ENCODE peak calls at places on chromosomes 1 and 21, in six cellular contexts. O is hippocampal formation, B is head of caudate nucleus, U is M059J, K is kidney glomerular epithelial cell, V is smooth muscle cell of the brain vasculature. M is an unnamed sample.

GRCh38 chr1:16124377-16125087 is 31.3 kb downstream of the EPHA2 start:
- DNase-seq in B (no peak), K (no peak), V (no peak), O (no peak), U (peak; percentile 26), M (no peak)

GRCh38 chr21:45017376-45017960 is 56.9 kb upstream of the ADARB1 start:
- DNase-seq in K (no peak), V (no peak), B (peak; percentile 18), O (no peak), U (no peak), M (no peak)

GRCh38 chr1:209583408-209583807 is at the start of gene CAMK1G:
- DNase-seq in O (no peak), U (peak; percentile 76), B (peak; percentile 47), K (peak; percentile 80), V (peak; percentile 20), M (no peak)

GRCh38 chr1:159188375-159188788 is 16.3 kb upstream of the ACKR1 start:
- DNase-seq in K (no peak), U (peak; percentile 58), B (peak; percentile 64), V (no peak), O (peak; percentile 33), M (peak; percentile 46)

GRCh38 chr1:180188103-180188506 is 33.4 kb downstream of the QSOX1 start:
- DNase-seq in B (no peak), O (peak; percentile 30), K (peak; percentile 7), U (peak; percentile 64), V (peak; percentile 21), M (peak; percentile 65)

GRCh38 chr1:11979453-11979817 is 809 bp upstream of the MFN2 start:
- DNase-seq in O (no peak), B (peak; percentile 43), V (no peak), U (no peak), K (no peak), M (no peak)

GRCh38 chr1:214670098-214670497 is 67.1 kb downstream of the CENPF start:
- DNase-seq in V (peak; percentile 93), U (peak; percentile 29), O (no peak), B (no peak), K (no peak), M (peak; percentile 29)

GRCh38 chr1:40749817-40750216 is 33.8 kb upstream of the KCNQ4 start:
- DNase-seq in O (no peak), V (no peak), U (no peak), K (no peak), B (no peak), M (no peak)

GRCh38 chr1:99685516-99686180 is 39.7 kb downstream of the PALMD start:
- DNase-seq in U (peak; percentile 89), O (peak; percentile 58), K (peak; percentile 61), V (peak; percentile 78), B (peak; percentile 61), M (peak; percentile 93)

GRCh38 chr1:72060466-72060865 is 221.9 kb downstream of the NEGR1 start:
- DNase-seq in U (no peak), B (no peak), V (no peak), O (no peak), K (no peak), M (no peak)

GRCh38 chr1:218211241-218211640 is 73.9 kb upstream of the RRP15 start:
- DNase-seq in V (no peak), B (no peak), K (peak; percentile 26), O (no peak), U (peak; percentile 43), M (no peak)

GRCh38 chr1:198725090-198725489 is 86.2 kb downstream of the PTPRC start:
- DNase-seq in V (no peak), O (no peak), U (peak; percentile 18), K (no peak), B (no peak), M (no peak)

GRCh38 chr1:24745711-24746582 is 700 bp downstream of the CLIC4 start:
- DNase-seq in U (peak; percentile 74), K (no peak), O (no peak), V (no peak), B (no peak), M (peak; percentile 69)

GRCh38 chr1:198764748-198765147 is 125.9 kb downstream of the PTPRC start:
- DNase-seq in U (peak; percentile 41), K (no peak), B (no peak), V (no peak), O (no peak), M (peak; percentile 25)

GRCh38 chr21:45534591-45535331 is 7.5 kb downstream of the SLC19A1 start:
- DNase-seq in V (no peak), O (peak; percentile 36), K (no peak), U (no peak), B (peak; percentile 78), M (peak; percentile 29)

GRCh38 chr1:110053557-110054428 is 16.7 kb downstream of the ALX3 start:
- DNase-seq in K (peak; percentile 16), V (no peak), O (peak; percentile 39), U (peak; percentile 41), B (peak; percentile 81), M (peak; percentile 62)

GRCh38 chr1:224799083-224799482 is 130.4 kb upstream of the DNAH14 start:
- DNase-seq in O (no peak), B (no peak), V (no peak), U (peak; percentile 10), K (no peak), M (no peak)

GRCh38 chr1:103761896-103762295 is 12.2 kb downstream of the AMY1C start:
- DNase-seq in K (no peak), U (no peak), B (no peak), V (no peak), O (no peak), M (no peak)

GRCh38 chr1:179881642-179882252 is 338 bp upstream of the TOR1AIP1 start:
- DNase-seq in B (no peak), O (no peak), V (peak; percentile 92), K (peak; percentile 85), U (peak; percentile 92), M (no peak)

GRCh38 chr1:232629250-232630046 is 485 bp downstream of the SIPA1L2 start:
- DNase-seq in V (no peak), K (no peak), U (peak; percentile 48), B (no peak), O (peak; percentile 24), M (peak; percentile 46)

GRCh38 chr1:61125263-61125662 is 42.9 kb downstream of the NFIA start:
- DNase-seq in U (no peak), V (no peak), O (no peak), K (no peak), B (no peak), M (peak; percentile 85)

GRCh38 chr21:40130476-40130875 is 263.2 kb downstream of the PCP4 start:
- DNase-seq in U (no peak), O (no peak), K (no peak), V (no peak), B (no peak), M (no peak)

M was measured in lung microvascular endothelial cell.